ENCODE peak calls at places on chromosomes 13 and 19, in eight cellular contexts. One of them, this sample, is unnamed.
A peak's percentile ranks its signal among the peaks of the same experiment; 100 is the strongest.

GRCh38 chr13:108859202-108860012 is 230.0 kb downstream of the MYO16 start:
- DNase-seq in tibial nerve: no peak
- DNase-seq in lung: no peak
- DNase-seq in body of pancreas: no peak
- DNase-seq in ovary: no peak
- DNase-seq in HAP-1: no peak
- DNase-seq in right cardiac atrium: no peak
- DNase-seq in heart left ventricle: no peak
- DNase-seq in this sample: no peak

GRCh38 chr13:31774186-31774585 is 34.9 kb downstream of the RXFP2 start:
- DNase-seq in lung: no peak
- DNase-seq in heart left ventricle: no peak
- DNase-seq in ovary: no peak
- DNase-seq in body of pancreas: no peak
- DNase-seq in HAP-1: no peak
- DNase-seq in tibial nerve: no peak
- DNase-seq in right cardiac atrium: no peak
- DNase-seq in this sample: no peak

GRCh38 chr19:916645-917322 is 349 bp upstream of the KISS1R start:
- DNase-seq in ovary: peak; percentile 69
- DNase-seq in body of pancreas: peak; percentile 49
- DNase-seq in tibial nerve: no peak
- DNase-seq in right cardiac atrium: no peak
- DNase-seq in heart left ventricle: no peak
- DNase-seq in HAP-1: peak; percentile 94
- DNase-seq in lung: no peak
- DNase-seq in this sample: no peak

GRCh38 chr13:41668130-41668757 is 210.9 kb downstream of the RGCC start:
- DNase-seq in ovary: peak; percentile 35
- DNase-seq in right cardiac atrium: no peak
- DNase-seq in HAP-1: peak; percentile 57
- DNase-seq in tibial nerve: peak; percentile 70
- DNase-seq in heart left ventricle: no peak
- DNase-seq in lung: peak; percentile 58
- DNase-seq in body of pancreas: peak; percentile 67
- DNase-seq in this sample: peak; percentile 62

GRCh38 chr19:11196406-11197287 is 698 bp downstream of the KANK2 start:
- DNase-seq in tibial nerve: no peak
- DNase-seq in lung: peak; percentile 38
- DNase-seq in ovary: peak; percentile 78
- DNase-seq in body of pancreas: peak; percentile 48
- DNase-seq in HAP-1: peak; percentile 47
- DNase-seq in right cardiac atrium: peak; percentile 86
- DNase-seq in heart left ventricle: peak; percentile 81
- DNase-seq in this sample: peak; percentile 85

GRCh38 chr19:47713046-47714021 is at the start of gene EHD2:
- DNase-seq in heart left ventricle: peak; percentile 91
- DNase-seq in body of pancreas: peak; percentile 76
- DNase-seq in lung: peak; percentile 74
- DNase-seq in right cardiac atrium: peak; percentile 93
- DNase-seq in HAP-1: peak; percentile 76
- DNase-seq in ovary: peak; percentile 90
- DNase-seq in tibial nerve: peak; percentile 54
- DNase-seq in this sample: peak; percentile 82

GRCh38 chr19:54325194-54325621 is 12.2 kb upstream of the LILRA5 start:
- DNase-seq in HAP-1: peak; percentile 60
- DNase-seq in tibial nerve: peak; percentile 59
- DNase-seq in body of pancreas: peak; percentile 35
- DNase-seq in lung: no peak
- DNase-seq in right cardiac atrium: no peak
- DNase-seq in ovary: no peak
- DNase-seq in heart left ventricle: no peak
- DNase-seq in this sample: no peak

GRCh38 chr13:40344270-40345148 is 321.9 kb downstream of the FOXO1 start:
- DNase-seq in ovary: no peak
- DNase-seq in HAP-1: no peak
- DNase-seq in right cardiac atrium: no peak
- DNase-seq in body of pancreas: no peak
- DNase-seq in lung: no peak
- DNase-seq in heart left ventricle: no peak
- DNase-seq in tibial nerve: no peak
- DNase-seq in this sample: no peak

GRCh38 chr19:11210656-11210928 is 13.2 kb upstream of the KANK2 start:
- DNase-seq in tibial nerve: no peak
- DNase-seq in right cardiac atrium: no peak
- DNase-seq in ovary: no peak
- DNase-seq in body of pancreas: no peak
- DNase-seq in HAP-1: no peak
- DNase-seq in heart left ventricle: no peak
- DNase-seq in lung: no peak
- DNase-seq in this sample: no peak

GRCh38 chr19:58416631-58417030 is 8.2 kb downstream of the ZNF584 start:
- DNase-seq in lung: no peak
- DNase-seq in HAP-1: no peak
- DNase-seq in right cardiac atrium: no peak
- DNase-seq in ovary: no peak
- DNase-seq in heart left ventricle: no peak
- DNase-seq in body of pancreas: no peak
- DNase-seq in tibial nerve: no peak
- DNase-seq in this sample: no peak

GRCh38 chr13:33236021-33236420 is 49.5 kb downstream of the STARD13 start:
- DNase-seq in HAP-1: no peak
- DNase-seq in right cardiac atrium: no peak
- DNase-seq in lung: no peak
- DNase-seq in ovary: no peak
- DNase-seq in tibial nerve: no peak
- DNase-seq in heart left ventricle: no peak
- DNase-seq in body of pancreas: no peak
- DNase-seq in this sample: no peak

GRCh38 chr19:2259331-2259730 is 3.1 kb upstream of the JSRP1 start:
- DNase-seq in ovary: no peak
- DNase-seq in lung: no peak
- DNase-seq in heart left ventricle: peak; percentile 16
- DNase-seq in body of pancreas: no peak
- DNase-seq in HAP-1: no peak
- DNase-seq in tibial nerve: no peak
- DNase-seq in right cardiac atrium: peak; percentile 32
- DNase-seq in this sample: no peak

GRCh38 chr19:2436926-2437325 is 9.5 kb upstream of the TIMM13 start:
- DNase-seq in ovary: no peak
- DNase-seq in lung: no peak
- DNase-seq in right cardiac atrium: peak; percentile 43
- DNase-seq in heart left ventricle: no peak
- DNase-seq in tibial nerve: no peak
- DNase-seq in HAP-1: no peak
- DNase-seq in body of pancreas: no peak
- DNase-seq in this sample: peak; percentile 40

GRCh38 chr13:113187905-113188595 is 20.4 kb downstream of the PCID2 start:
- DNase-seq in lung: no peak
- DNase-seq in body of pancreas: no peak
- DNase-seq in HAP-1: no peak
- DNase-seq in heart left ventricle: no peak
- DNase-seq in ovary: no peak
- DNase-seq in tibial nerve: no peak
- DNase-seq in right cardiac atrium: no peak
- DNase-seq in this sample: no peak

GRCh38 chr19:49854861-49855263 is 3.9 kb downstream of the PTOV1 start:
- DNase-seq in heart left ventricle: no peak
- DNase-seq in lung: no peak
- DNase-seq in HAP-1: no peak
- DNase-seq in right cardiac atrium: peak; percentile 67
- DNase-seq in tibial nerve: no peak
- DNase-seq in body of pancreas: peak; percentile 18
- DNase-seq in ovary: no peak
- DNase-seq in this sample: no peak

GRCh38 chr13:90890435-90890834 is 457.1 kb upstream of the MIR17HG start:
- DNase-seq in HAP-1: no peak
- DNase-seq in ovary: no peak
- DNase-seq in heart left ventricle: no peak
- DNase-seq in right cardiac atrium: no peak
- DNase-seq in body of pancreas: no peak
- DNase-seq in tibial nerve: no peak
- DNase-seq in lung: no peak
- DNase-seq in this sample: no peak

GRCh38 chr13:27628081-27628480 is 6.4 kb downstream of the POLR1D start:
- DNase-seq in body of pancreas: no peak
- DNase-seq in HAP-1: no peak
- DNase-seq in tibial nerve: no peak
- DNase-seq in lung: no peak
- DNase-seq in right cardiac atrium: no peak
- DNase-seq in heart left ventricle: no peak
- DNase-seq in ovary: no peak
- DNase-seq in this sample: no peak

GRCh38 chr13:90738881-90739280 is 608.6 kb upstream of the MIR17HG start:
- DNase-seq in HAP-1: no peak
- DNase-seq in tibial nerve: no peak
- DNase-seq in body of pancreas: no peak
- DNase-seq in heart left ventricle: no peak
- DNase-seq in right cardiac atrium: no peak
- DNase-seq in lung: no peak
- DNase-seq in ovary: no peak
- DNase-seq in this sample: no peak

GRCh38 chr19:3549816-3550215 is 7.6 kb downstream of the MFSD12 start:
- DNase-seq in ovary: no peak
- DNase-seq in lung: no peak
- DNase-seq in HAP-1: no peak
- DNase-seq in body of pancreas: no peak
- DNase-seq in right cardiac atrium: no peak
- DNase-seq in tibial nerve: no peak
- DNase-seq in heart left ventricle: no peak
- DNase-seq in this sample: no peak

GRCh38 chr19:2578911-2579677 is 103.2 kb downstream of the GADD45B start:
- DNase-seq in ovary: peak; percentile 88
- DNase-seq in heart left ventricle: peak; percentile 94
- DNase-seq in body of pancreas: peak; percentile 92
- DNase-seq in HAP-1: peak; percentile 89
- DNase-seq in right cardiac atrium: peak; percentile 96
- DNase-seq in tibial nerve: peak; percentile 87
- DNase-seq in lung: peak; percentile 88
- DNase-seq in this sample: peak; percentile 96

GRCh38 chr13:113116206-113116800 is 6.3 kb upstream of the F10 start:
- DNase-seq in heart left ventricle: no peak
- DNase-seq in tibial nerve: no peak
- DNase-seq in lung: no peak
- DNase-seq in body of pancreas: no peak
- DNase-seq in ovary: no peak
- DNase-seq in right cardiac atrium: no peak
- DNase-seq in HAP-1: no peak
- DNase-seq in this sample: peak; percentile 42

GRCh38 chr19:38317104-38317612 is 1.4 kb upstream of the YIF1B start:
- DNase-seq in body of pancreas: no peak
- DNase-seq in lung: no peak
- DNase-seq in heart left ventricle: no peak
- DNase-seq in HAP-1: no peak
- DNase-seq in ovary: no peak
- DNase-seq in right cardiac atrium: peak; percentile 23
- DNase-seq in tibial nerve: no peak
- DNase-seq in this sample: no peak

DNA sequence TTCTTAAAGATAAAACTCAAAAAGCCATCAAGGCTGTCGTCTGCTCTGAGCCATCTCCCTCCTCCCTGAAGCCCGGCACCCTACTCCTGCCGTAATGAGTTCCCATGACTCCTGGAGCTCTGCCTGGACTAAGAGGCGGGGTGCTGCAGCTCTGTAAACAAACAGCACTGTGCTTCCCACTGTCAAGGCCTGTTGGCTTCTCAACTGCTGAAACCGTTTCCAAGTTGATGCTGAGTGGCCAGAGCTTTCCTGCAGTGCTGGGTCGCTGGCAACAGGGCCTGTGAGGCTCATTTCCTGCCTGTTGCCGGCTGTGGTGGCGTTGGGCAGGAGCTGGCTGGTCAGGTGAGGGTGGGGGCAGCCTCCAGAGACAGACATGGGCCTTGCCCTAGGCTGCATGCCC is 26.7 kb upstream of the ISYNA1 start:
- DNase-seq in tibial nerve: peak; percentile 84
- DNase-seq in body of pancreas: peak; percentile 90
- DNase-seq in HAP-1: no peak
- DNase-seq in heart left ventricle: no peak
- DNase-seq in ovary: peak; percentile 83
- DNase-seq in lung: peak; percentile 76
- DNase-seq in right cardiac atrium: peak; percentile 92
- DNase-seq in this sample: peak; percentile 86
- H3K4me1 ChIP-seq in tibial nerve: peaks cover 72% of the 10 kb centered on the region
- H3K4me1 ChIP-seq in body of pancreas: peaks cover 66% of the 10 kb centered on the region
- H3K4me1 ChIP-seq in HAP-1: no peaks in the 10 kb centered on the region
- H3K4me1 ChIP-seq in heart left ventricle: peaks cover 71% of the 10 kb centered on the region
- H3K4me1 ChIP-seq in ovary: peaks cover 35% of the 10 kb centered on the region
- H3K4me1 ChIP-seq in lung: peaks cover 3% of the 10 kb centered on the region
- H3K4me1 ChIP-seq in right cardiac atrium: peaks cover 23% of the 10 kb centered on the region
- H3K4me1 ChIP-seq in this sample: no peaks in the 10 kb centered on the region

GRCh38 chr19:52291781-52292180 is 5.2 kb upstream of the ZNF480 start:
- DNase-seq in tibial nerve: no peak
- DNase-seq in HAP-1: no peak
- DNase-seq in right cardiac atrium: no peak
- DNase-seq in lung: no peak
- DNase-seq in heart left ventricle: no peak
- DNase-seq in body of pancreas: no peak
- DNase-seq in ovary: no peak
- DNase-seq in this sample: no peak

GRCh38 chr19:52286256-52286655 is 10.7 kb upstream of the ZNF480 start:
- DNase-seq in HAP-1: no peak
- DNase-seq in ovary: no peak
- DNase-seq in heart left ventricle: no peak
- DNase-seq in right cardiac atrium: no peak
- DNase-seq in lung: no peak
- DNase-seq in body of pancreas: no peak
- DNase-seq in tibial nerve: no peak
- DNase-seq in this sample: no peak
- H3K4me1 ChIP-seq in HAP-1: no peaks in the 10 kb centered on the region
- H3K4me1 ChIP-seq in ovary: no peaks in the 10 kb centered on the region
- H3K4me1 ChIP-seq in heart left ventricle: no peaks in the 10 kb centered on the region
- H3K4me1 ChIP-seq in right cardiac atrium: no peaks in the 10 kb centered on the region
- H3K4me1 ChIP-seq in lung: no peaks in the 10 kb centered on the region
- H3K4me1 ChIP-seq in body of pancreas: no peaks in the 10 kb centered on the region
- H3K4me1 ChIP-seq in tibial nerve: no peaks in the 10 kb centered on the region
- H3K4me1 ChIP-seq in this sample: no peaks in the 10 kb centered on the region

DNA sequence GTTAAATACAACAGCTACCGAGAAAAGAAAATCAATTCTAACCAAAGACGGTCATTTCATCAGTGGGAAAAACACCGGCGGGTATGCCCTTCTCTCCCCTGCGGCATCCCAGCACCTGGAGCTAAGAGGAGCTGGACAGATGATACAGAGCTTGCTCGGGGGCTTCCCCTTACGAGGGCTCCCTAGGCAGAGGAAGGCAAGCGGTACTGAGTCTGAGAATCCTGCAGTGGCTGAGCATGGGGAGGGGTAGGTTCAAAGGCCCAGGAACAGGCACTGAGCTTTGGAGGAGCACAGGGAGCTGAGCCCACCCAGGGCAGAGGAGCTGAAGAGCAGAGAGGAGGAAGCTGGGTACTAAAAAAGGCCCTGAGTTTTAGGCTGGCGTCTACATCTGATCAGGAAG is 12.7 kb downstream of the STK24 start:
- DNase-seq in HAP-1: no peak
- DNase-seq in tibial nerve: no peak
- DNase-seq in heart left ventricle: no peak
- DNase-seq in lung: no peak
- DNase-seq in ovary: no peak
- DNase-seq in right cardiac atrium: no peak
- DNase-seq in body of pancreas: no peak
- DNase-seq in this sample: no peak
- H3K4me1 ChIP-seq in HAP-1: peaks cover 16% of the 10 kb centered on the region
- H3K4me1 ChIP-seq in tibial nerve: peaks cover 70% of the 10 kb centered on the region
- H3K4me1 ChIP-seq in heart left ventricle: peaks cover 53% of the 10 kb centered on the region
- H3K4me1 ChIP-seq in lung: peaks cover 30% of the 10 kb centered on the region
- H3K4me1 ChIP-seq in ovary: peaks cover 26% of the 10 kb centered on the region
- H3K4me1 ChIP-seq in right cardiac atrium: peaks cover 29% of the 10 kb centered on the region
- H3K4me1 ChIP-seq in body of pancreas: peaks cover 40% of the 10 kb centered on the region
- H3K4me1 ChIP-seq in this sample: no peaks in the 10 kb centered on the region

GRCh38 chr13:19860884-19861655 is 2.4 kb downstream of the ZMYM5 start:
- DNase-seq in tibial nerve: no peak
- DNase-seq in ovary: no peak
- DNase-seq in body of pancreas: peak; percentile 16
- DNase-seq in lung: no peak
- DNase-seq in HAP-1: peak; percentile 26
- DNase-seq in heart left ventricle: no peak
- DNase-seq in right cardiac atrium: no peak
- DNase-seq in this sample: no peak
- H3K4me1 ChIP-seq in tibial nerve: peaks cover 37% of the 10 kb centered on the region
- H3K4me1 ChIP-seq in ovary: peaks cover 6% of the 10 kb centered on the region
- H3K4me1 ChIP-seq in body of pancreas: peaks cover 27% of the 10 kb centered on the region
- H3K4me1 ChIP-seq in lung: peaks cover 9% of the 10 kb centered on the region
- H3K4me1 ChIP-seq in HAP-1: peaks cover 17% of the 10 kb centered on the region
- H3K4me1 ChIP-seq in heart left ventricle: peaks cover 25% of the 10 kb centered on the region
- H3K4me1 ChIP-seq in right cardiac atrium: peaks cover 2% of the 10 kb centered on the region
- H3K4me1 ChIP-seq in this sample: peaks cover 2% of the 10 kb centered on the region